ENCODE peak calls at places on chromosomes 4 and X, in nine cellular contexts. One of them, this sample, is unnamed.

GRCh38 chrX:108270739-108271396 is 167.4 kb downstream of the COL4A6 start:
- DNase-seq in iPS-NIHi11: no peak
- DNase-seq in activated CD8-positive, alpha-beta T cell treated with anti-CD3 and anti-CD28 coated beads for 36 hours: no peak
- DNase-seq in activated naive CD8-positive, alpha-beta T cell treated with anti-CD3 and anti-CD28 coated beads, Interleukin-2, amount 50 U/mL, for 24 hours: no peak
- DNase-seq in Right ventricle myocardium superior: no peak
- DNase-seq in heart right ventricle: no peak
- DNase-seq in MV-4-11: peak
- DNase-seq in ascending aorta: no peak
- DNase-seq in NAMALWA: no peak
- DNase-seq in this sample: peak

GRCh38 chr4:183905593-183906485 is 732 bp downstream of the STOX2 start:
- DNase-seq in heart right ventricle: peak
- DNase-seq in activated naive CD8-positive, alpha-beta T cell treated with anti-CD3 and anti-CD28 coated beads, Interleukin-2, amount 50 U/mL, for 24 hours: peak
- DNase-seq in MV-4-11: no peak
- DNase-seq in ascending aorta: no peak
- DNase-seq in NAMALWA: no peak
- DNase-seq in Right ventricle myocardium superior: peak
- DNase-seq in activated CD8-positive, alpha-beta T cell treated with anti-CD3 and anti-CD28 coated beads for 36 hours: peak
- DNase-seq in iPS-NIHi11: peak
- DNase-seq in this sample: no peak

GRCh38 chrX:79281775-79282174 is 85.4 kb downstream of the ITM2A start:
- DNase-seq in NAMALWA: no peak
- DNase-seq in activated CD8-positive, alpha-beta T cell treated with anti-CD3 and anti-CD28 coated beads for 36 hours: no peak
- DNase-seq in iPS-NIHi11: no peak
- DNase-seq in ascending aorta: no peak
- DNase-seq in MV-4-11: no peak
- DNase-seq in activated naive CD8-positive, alpha-beta T cell treated with anti-CD3 and anti-CD28 coated beads, Interleukin-2, amount 50 U/mL, for 24 hours: no peak
- DNase-seq in heart right ventricle: no peak
- DNase-seq in Right ventricle myocardium superior: no peak
- DNase-seq in this sample: no peak

GRCh38 chr4:75232546-75232945 is 281.7 kb downstream of the RCHY1 start:
- DNase-seq in heart right ventricle: no peak
- DNase-seq in MV-4-11: no peak
- DNase-seq in iPS-NIHi11: no peak
- DNase-seq in activated naive CD8-positive, alpha-beta T cell treated with anti-CD3 and anti-CD28 coated beads, Interleukin-2, amount 50 U/mL, for 24 hours: no peak
- DNase-seq in Right ventricle myocardium superior: no peak
- DNase-seq in activated CD8-positive, alpha-beta T cell treated with anti-CD3 and anti-CD28 coated beads for 36 hours: no peak
- DNase-seq in NAMALWA: no peak
- DNase-seq in ascending aorta: no peak
- DNase-seq in this sample: no peak

GRCh38 chr4:55216871-55217635 is 91.7 kb upstream of the KDR start:
- DNase-seq in MV-4-11: peak
- DNase-seq in ascending aorta: no peak
- DNase-seq in activated naive CD8-positive, alpha-beta T cell treated with anti-CD3 and anti-CD28 coated beads, Interleukin-2, amount 50 U/mL, for 24 hours: no peak
- DNase-seq in activated CD8-positive, alpha-beta T cell treated with anti-CD3 and anti-CD28 coated beads for 36 hours: no peak
- DNase-seq in iPS-NIHi11: no peak
- DNase-seq in NAMALWA: no peak
- DNase-seq in Right ventricle myocardium superior: no peak
- DNase-seq in heart right ventricle: no peak
- DNase-seq in this sample: no peak

GRCh38 chr4:3491681-3492405 is 28.7 kb downstream of the DOK7 start:
- DNase-seq in NAMALWA: no peak
- DNase-seq in MV-4-11: no peak
- DNase-seq in Right ventricle myocardium superior: no peak
- DNase-seq in iPS-NIHi11: no peak
- DNase-seq in heart right ventricle: no peak
- DNase-seq in activated naive CD8-positive, alpha-beta T cell treated with anti-CD3 and anti-CD28 coated beads, Interleukin-2, amount 50 U/mL, for 24 hours: no peak
- DNase-seq in ascending aorta: no peak
- DNase-seq in activated CD8-positive, alpha-beta T cell treated with anti-CD3 and anti-CD28 coated beads for 36 hours: no peak
- DNase-seq in this sample: no peak

GRCh38 chr4:113435893-113436292 is 325.6 kb downstream of the CAMK2D start:
- DNase-seq in NAMALWA: no peak
- DNase-seq in iPS-NIHi11: peak
- DNase-seq in activated CD8-positive, alpha-beta T cell treated with anti-CD3 and anti-CD28 coated beads for 36 hours: peak
- DNase-seq in ascending aorta: peak
- DNase-seq in Right ventricle myocardium superior: no peak
- DNase-seq in MV-4-11: no peak
- DNase-seq in heart right ventricle: peak
- DNase-seq in activated naive CD8-positive, alpha-beta T cell treated with anti-CD3 and anti-CD28 coated beads, Interleukin-2, amount 50 U/mL, for 24 hours: no peak
- DNase-seq in this sample: no peak

GRCh38 chrX:104318330-104319009 is 63.7 kb upstream of the ESX1 start:
- DNase-seq in MV-4-11: no peak
- DNase-seq in NAMALWA: no peak
- DNase-seq in activated CD8-positive, alpha-beta T cell treated with anti-CD3 and anti-CD28 coated beads for 36 hours: no peak
- DNase-seq in activated naive CD8-positive, alpha-beta T cell treated with anti-CD3 and anti-CD28 coated beads, Interleukin-2, amount 50 U/mL, for 24 hours: no peak
- DNase-seq in Right ventricle myocardium superior: no peak
- DNase-seq in heart right ventricle: no peak
- DNase-seq in iPS-NIHi11: peak
- DNase-seq in ascending aorta: no peak
- DNase-seq in this sample: no peak

GRCh38 chr4:6369035-6369434 is 99.4 kb downstream of the WFS1 start:
- DNase-seq in activated naive CD8-positive, alpha-beta T cell treated with anti-CD3 and anti-CD28 coated beads, Interleukin-2, amount 50 U/mL, for 24 hours: no peak
- DNase-seq in activated CD8-positive, alpha-beta T cell treated with anti-CD3 and anti-CD28 coated beads for 36 hours: no peak
- DNase-seq in MV-4-11: no peak
- DNase-seq in NAMALWA: no peak
- DNase-seq in Right ventricle myocardium superior: no peak
- DNase-seq in iPS-NIHi11: no peak
- DNase-seq in heart right ventricle: no peak
- DNase-seq in ascending aorta: no peak
- DNase-seq in this sample: no peak

GRCh38 chr4:123643691-123644090 is 247.1 kb downstream of the SPRY1 start:
- DNase-seq in NAMALWA: no peak
- DNase-seq in Right ventricle myocardium superior: no peak
- DNase-seq in iPS-NIHi11: no peak
- DNase-seq in heart right ventricle: no peak
- DNase-seq in MV-4-11: no peak
- DNase-seq in activated naive CD8-positive, alpha-beta T cell treated with anti-CD3 and anti-CD28 coated beads, Interleukin-2, amount 50 U/mL, for 24 hours: no peak
- DNase-seq in activated CD8-positive, alpha-beta T cell treated with anti-CD3 and anti-CD28 coated beads for 36 hours: no peak
- DNase-seq in ascending aorta: no peak
- DNase-seq in this sample: no peak

GRCh38 chr4:100240008-100240407 is 49.7 kb upstream of the DDIT4L start:
- DNase-seq in ascending aorta: no peak
- DNase-seq in activated CD8-positive, alpha-beta T cell treated with anti-CD3 and anti-CD28 coated beads for 36 hours: no peak
- DNase-seq in Right ventricle myocardium superior: peak
- DNase-seq in MV-4-11: peak
- DNase-seq in activated naive CD8-positive, alpha-beta T cell treated with anti-CD3 and anti-CD28 coated beads, Interleukin-2, amount 50 U/mL, for 24 hours: no peak
- DNase-seq in iPS-NIHi11: no peak
- DNase-seq in NAMALWA: no peak
- DNase-seq in heart right ventricle: peak
- DNase-seq in this sample: no peak

GRCh38 chrX:17459596-17459995 is 84.6 kb downstream of the NHS start:
- DNase-seq in NAMALWA: no peak
- DNase-seq in activated CD8-positive, alpha-beta T cell treated with anti-CD3 and anti-CD28 coated beads for 36 hours: no peak
- DNase-seq in activated naive CD8-positive, alpha-beta T cell treated with anti-CD3 and anti-CD28 coated beads, Interleukin-2, amount 50 U/mL, for 24 hours: no peak
- DNase-seq in heart right ventricle: no peak
- DNase-seq in ascending aorta: no peak
- DNase-seq in iPS-NIHi11: no peak
- DNase-seq in Right ventricle myocardium superior: no peak
- DNase-seq in MV-4-11: no peak
- DNase-seq in this sample: no peak

GRCh38 chrX:87813566-87813965 is 296.0 kb downstream of the KLHL4 start:
- DNase-seq in heart right ventricle: no peak
- DNase-seq in NAMALWA: no peak
- DNase-seq in activated naive CD8-positive, alpha-beta T cell treated with anti-CD3 and anti-CD28 coated beads, Interleukin-2, amount 50 U/mL, for 24 hours: no peak
- DNase-seq in Right ventricle myocardium superior: no peak
- DNase-seq in activated CD8-positive, alpha-beta T cell treated with anti-CD3 and anti-CD28 coated beads for 36 hours: no peak
- DNase-seq in iPS-NIHi11: no peak
- DNase-seq in MV-4-11: no peak
- DNase-seq in ascending aorta: no peak
- DNase-seq in this sample: no peak

GRCh38 chr4:5654791-5655190 is 53.6 kb downstream of the EVC2 start:
- DNase-seq in iPS-NIHi11: no peak
- DNase-seq in Right ventricle myocardium superior: no peak
- DNase-seq in activated naive CD8-positive, alpha-beta T cell treated with anti-CD3 and anti-CD28 coated beads, Interleukin-2, amount 50 U/mL, for 24 hours: no peak
- DNase-seq in NAMALWA: no peak
- DNase-seq in ascending aorta: no peak
- DNase-seq in activated CD8-positive, alpha-beta T cell treated with anti-CD3 and anti-CD28 coated beads for 36 hours: no peak
- DNase-seq in heart right ventricle: no peak
- DNase-seq in MV-4-11: no peak
- DNase-seq in this sample: no peak

GRCh38 chr4:128308986-128309385 is 21.4 kb upstream of the PGRMC2 start:
- DNase-seq in ascending aorta: no peak
- DNase-seq in MV-4-11: no peak
- DNase-seq in activated naive CD8-positive, alpha-beta T cell treated with anti-CD3 and anti-CD28 coated beads, Interleukin-2, amount 50 U/mL, for 24 hours: no peak
- DNase-seq in activated CD8-positive, alpha-beta T cell treated with anti-CD3 and anti-CD28 coated beads for 36 hours: no peak
- DNase-seq in iPS-NIHi11: no peak
- DNase-seq in NAMALWA: no peak
- DNase-seq in Right ventricle myocardium superior: no peak
- DNase-seq in heart right ventricle: no peak
- DNase-seq in this sample: no peak

GRCh38 chrX:17412692-17413091 is 37.7 kb downstream of the NHS start:
- DNase-seq in heart right ventricle: no peak
- DNase-seq in Right ventricle myocardium superior: no peak
- DNase-seq in activated naive CD8-positive, alpha-beta T cell treated with anti-CD3 and anti-CD28 coated beads, Interleukin-2, amount 50 U/mL, for 24 hours: no peak
- DNase-seq in iPS-NIHi11: no peak
- DNase-seq in MV-4-11: no peak
- DNase-seq in ascending aorta: no peak
- DNase-seq in NAMALWA: no peak
- DNase-seq in activated CD8-positive, alpha-beta T cell treated with anti-CD3 and anti-CD28 coated beads for 36 hours: no peak
- DNase-seq in this sample: no peak

GRCh38 chr4:15149842-15150592 is 147.7 kb downstream of the CPEB2 start:
- DNase-seq in iPS-NIHi11: peak
- DNase-seq in Right ventricle myocardium superior: peak
- DNase-seq in heart right ventricle: peak
- DNase-seq in ascending aorta: peak
- DNase-seq in activated naive CD8-positive, alpha-beta T cell treated with anti-CD3 and anti-CD28 coated beads, Interleukin-2, amount 50 U/mL, for 24 hours: no peak
- DNase-seq in NAMALWA: no peak
- DNase-seq in MV-4-11: peak
- DNase-seq in activated CD8-positive, alpha-beta T cell treated with anti-CD3 and anti-CD28 coated beads for 36 hours: no peak
- DNase-seq in this sample: peak

GRCh38 chr4:169604131-169604900 is 8.1 kb downstream of the NEK1 start:
- DNase-seq in NAMALWA: no peak
- DNase-seq in activated CD8-positive, alpha-beta T cell treated with anti-CD3 and anti-CD28 coated beads for 36 hours: peak
- DNase-seq in heart right ventricle: no peak
- DNase-seq in MV-4-11: peak
- DNase-seq in ascending aorta: no peak
- DNase-seq in Right ventricle myocardium superior: no peak
- DNase-seq in iPS-NIHi11: no peak
- DNase-seq in activated naive CD8-positive, alpha-beta T cell treated with anti-CD3 and anti-CD28 coated beads, Interleukin-2, amount 50 U/mL, for 24 hours: no peak
- DNase-seq in this sample: peak

GRCh38 chrX:38806054-38806389 is 4.8 kb downstream of the MID1IP1 start:
- DNase-seq in heart right ventricle: no peak
- DNase-seq in ascending aorta: no peak
- DNase-seq in activated CD8-positive, alpha-beta T cell treated with anti-CD3 and anti-CD28 coated beads for 36 hours: peak
- DNase-seq in iPS-NIHi11: no peak
- DNase-seq in MV-4-11: no peak
- DNase-seq in Right ventricle myocardium superior: no peak
- DNase-seq in NAMALWA: no peak
- DNase-seq in activated naive CD8-positive, alpha-beta T cell treated with anti-CD3 and anti-CD28 coated beads, Interleukin-2, amount 50 U/mL, for 24 hours: no peak
- DNase-seq in this sample: peak

GRCh38 chr4:20916106-20916505 is 215.8 kb downstream of the PACRGL start:
- DNase-seq in MV-4-11: no peak
- DNase-seq in Right ventricle myocardium superior: no peak
- DNase-seq in activated naive CD8-positive, alpha-beta T cell treated with anti-CD3 and anti-CD28 coated beads, Interleukin-2, amount 50 U/mL, for 24 hours: peak
- DNase-seq in ascending aorta: no peak
- DNase-seq in NAMALWA: no peak
- DNase-seq in activated CD8-positive, alpha-beta T cell treated with anti-CD3 and anti-CD28 coated beads for 36 hours: peak
- DNase-seq in heart right ventricle: no peak
- DNase-seq in iPS-NIHi11: no peak
- DNase-seq in this sample: no peak

GRCh38 chrX:26848511-26848910 is 614.6 kb downstream of the PPP4R3C start:
- DNase-seq in activated CD8-positive, alpha-beta T cell treated with anti-CD3 and anti-CD28 coated beads for 36 hours: no peak
- DNase-seq in activated naive CD8-positive, alpha-beta T cell treated with anti-CD3 and anti-CD28 coated beads, Interleukin-2, amount 50 U/mL, for 24 hours: no peak
- DNase-seq in heart right ventricle: no peak
- DNase-seq in MV-4-11: no peak
- DNase-seq in Right ventricle myocardium superior: no peak
- DNase-seq in ascending aorta: no peak
- DNase-seq in NAMALWA: no peak
- DNase-seq in iPS-NIHi11: no peak
- DNase-seq in this sample: no peak

GRCh38 chr4:106062452-106062875 is 167.2 kb downstream of the NPNT start:
- DNase-seq in activated naive CD8-positive, alpha-beta T cell treated with anti-CD3 and anti-CD28 coated beads, Interleukin-2, amount 50 U/mL, for 24 hours: no peak
- DNase-seq in heart right ventricle: no peak
- DNase-seq in iPS-NIHi11: no peak
- DNase-seq in MV-4-11: no peak
- DNase-seq in activated CD8-positive, alpha-beta T cell treated with anti-CD3 and anti-CD28 coated beads for 36 hours: no peak
- DNase-seq in ascending aorta: no peak
- DNase-seq in NAMALWA: no peak
- DNase-seq in Right ventricle myocardium superior: no peak
- DNase-seq in this sample: no peak

GRCh38 chr4:61309616-61310015 is 109.5 kb downstream of the ADGRL3 start:
- DNase-seq in ascending aorta: no peak
- DNase-seq in NAMALWA: no peak
- DNase-seq in activated CD8-positive, alpha-beta T cell treated with anti-CD3 and anti-CD28 coated beads for 36 hours: no peak
- DNase-seq in iPS-NIHi11: no peak
- DNase-seq in heart right ventricle: no peak
- DNase-seq in MV-4-11: no peak
- DNase-seq in Right ventricle myocardium superior: no peak
- DNase-seq in activated naive CD8-positive, alpha-beta T cell treated with anti-CD3 and anti-CD28 coated beads, Interleukin-2, amount 50 U/mL, for 24 hours: no peak
- DNase-seq in this sample: no peak

GRCh38 chr4:48372272-48372671 is 30.9 kb downstream of the SLAIN2 start:
- DNase-seq in activated CD8-positive, alpha-beta T cell treated with anti-CD3 and anti-CD28 coated beads for 36 hours: no peak
- DNase-seq in NAMALWA: no peak
- DNase-seq in ascending aorta: no peak
- DNase-seq in Right ventricle myocardium superior: no peak
- DNase-seq in MV-4-11: no peak
- DNase-seq in heart right ventricle: no peak
- DNase-seq in activated naive CD8-positive, alpha-beta T cell treated with anti-CD3 and anti-CD28 coated beads, Interleukin-2, amount 50 U/mL, for 24 hours: no peak
- DNase-seq in iPS-NIHi11: no peak
- DNase-seq in this sample: no peak

GRCh38 chrX:133911816-133912495 is 73.4 kb downstream of the GPC3 start:
- DNase-seq in NAMALWA: no peak
- DNase-seq in activated CD8-positive, alpha-beta T cell treated with anti-CD3 and anti-CD28 coated beads for 36 hours: no peak
- DNase-seq in activated naive CD8-positive, alpha-beta T cell treated with anti-CD3 and anti-CD28 coated beads, Interleukin-2, amount 50 U/mL, for 24 hours: no peak
- DNase-seq in heart right ventricle: no peak
- DNase-seq in Right ventricle myocardium superior: no peak
- DNase-seq in MV-4-11: no peak
- DNase-seq in iPS-NIHi11: no peak
- DNase-seq in ascending aorta: no peak
- DNase-seq in this sample: no peak

GRCh38 chrX:20026278-20026677 is 35.4 kb upstream of the BCLAF3 start:
- DNase-seq in activated naive CD8-positive, alpha-beta T cell treated with anti-CD3 and anti-CD28 coated beads, Interleukin-2, amount 50 U/mL, for 24 hours: no peak
- DNase-seq in heart right ventricle: no peak
- DNase-seq in Right ventricle myocardium superior: no peak
- DNase-seq in NAMALWA: no peak
- DNase-seq in iPS-NIHi11: no peak
- DNase-seq in MV-4-11: no peak
- DNase-seq in activated CD8-positive, alpha-beta T cell treated with anti-CD3 and anti-CD28 coated beads for 36 hours: no peak
- DNase-seq in ascending aorta: no peak
- DNase-seq in this sample: no peak

GRCh38 chr4:137253949-137254348 is 278.3 kb downstream of the PCDH18 start:
- DNase-seq in MV-4-11: no peak
- DNase-seq in iPS-NIHi11: no peak
- DNase-seq in activated naive CD8-positive, alpha-beta T cell treated with anti-CD3 and anti-CD28 coated beads, Interleukin-2, amount 50 U/mL, for 24 hours: no peak
- DNase-seq in heart right ventricle: no peak
- DNase-seq in Right ventricle myocardium superior: no peak
- DNase-seq in activated CD8-positive, alpha-beta T cell treated with anti-CD3 and anti-CD28 coated beads for 36 hours: no peak
- DNase-seq in NAMALWA: no peak
- DNase-seq in ascending aorta: no peak
- DNase-seq in this sample: no peak

GRCh38 chr4:26242451-26242850 is 78.4 kb upstream of the RBPJ start:
- DNase-seq in iPS-NIHi11: no peak
- DNase-seq in NAMALWA: no peak
- DNase-seq in activated naive CD8-positive, alpha-beta T cell treated with anti-CD3 and anti-CD28 coated beads, Interleukin-2, amount 50 U/mL, for 24 hours: no peak
- DNase-seq in ascending aorta: no peak
- DNase-seq in MV-4-11: no peak
- DNase-seq in Right ventricle myocardium superior: no peak
- DNase-seq in heart right ventricle: no peak
- DNase-seq in activated CD8-positive, alpha-beta T cell treated with anti-CD3 and anti-CD28 coated beads for 36 hours: no peak
- DNase-seq in this sample: no peak

GRCh38 chrX:84729408-84729807 is 227.2 kb upstream of the HDX start:
- DNase-seq in activated naive CD8-positive, alpha-beta T cell treated with anti-CD3 and anti-CD28 coated beads, Interleukin-2, amount 50 U/mL, for 24 hours: no peak
- DNase-seq in MV-4-11: no peak
- DNase-seq in ascending aorta: no peak
- DNase-seq in NAMALWA: no peak
- DNase-seq in iPS-NIHi11: no peak
- DNase-seq in activated CD8-positive, alpha-beta T cell treated with anti-CD3 and anti-CD28 coated beads for 36 hours: no peak
- DNase-seq in heart right ventricle: no peak
- DNase-seq in Right ventricle myocardium superior: no peak
- DNase-seq in this sample: no peak

GRCh38 chr4:111204807-111205206 is 581.9 kb upstream of the PITX2 start:
- DNase-seq in heart right ventricle: no peak
- DNase-seq in activated CD8-positive, alpha-beta T cell treated with anti-CD3 and anti-CD28 coated beads for 36 hours: no peak
- DNase-seq in Right ventricle myocardium superior: no peak
- DNase-seq in MV-4-11: no peak
- DNase-seq in iPS-NIHi11: no peak
- DNase-seq in activated naive CD8-positive, alpha-beta T cell treated with anti-CD3 and anti-CD28 coated beads, Interleukin-2, amount 50 U/mL, for 24 hours: no peak
- DNase-seq in NAMALWA: no peak
- DNase-seq in ascending aorta: no peak
- DNase-seq in this sample: no peak

GRCh38 chr4:108991929-108992328 is 229.1 kb upstream of the ETNPPL start:
- DNase-seq in activated naive CD8-positive, alpha-beta T cell treated with anti-CD3 and anti-CD28 coated beads, Interleukin-2, amount 50 U/mL, for 24 hours: no peak
- DNase-seq in MV-4-11: peak
- DNase-seq in activated CD8-positive, alpha-beta T cell treated with anti-CD3 and anti-CD28 coated beads for 36 hours: no peak
- DNase-seq in ascending aorta: no peak
- DNase-seq in NAMALWA: no peak
- DNase-seq in iPS-NIHi11: no peak
- DNase-seq in Right ventricle myocardium superior: no peak
- DNase-seq in heart right ventricle: no peak
- DNase-seq in this sample: no peak

This sample was measured in GM12865.